ENCODE peak calls at places on chromosomes 1 and 21, in eight cellular contexts. One of them, this sample, is unnamed. For H3K9me3, the result is how much of the 10 kb centered on the place peaks cover.

GRCh38 chr1:222914861-222915632 is 100.2 kb downstream of the DISP1 start:
- DNase-seq in A549: peak
- DNase-seq in H1: no peak
- DNase-seq in tibial nerve: no peak
- DNase-seq in sigmoid colon: no peak
- DNase-seq in stomach: no peak
- DNase-seq in HepG2: no peak
- DNase-seq in suprapubic skin: no peak
- DNase-seq in this sample: no peak

GRCh38 chr1:101567582-101568189 is 330.9 kb downstream of the S1PR1 start:
- DNase-seq in A549: peak
- DNase-seq in H1: no peak
- DNase-seq in tibial nerve: no peak
- DNase-seq in sigmoid colon: no peak
- DNase-seq in stomach: peak
- DNase-seq in HepG2: peak
- DNase-seq in suprapubic skin: no peak
- DNase-seq in this sample: no peak

GRCh38 chr1:110003747-110004428 is 19.3 kb downstream of the AHCYL1 start:
- DNase-seq in A549: peak
- DNase-seq in H1: no peak
- DNase-seq in tibial nerve: peak
- DNase-seq in sigmoid colon: peak
- DNase-seq in stomach: peak
- DNase-seq in HepG2: peak
- DNase-seq in suprapubic skin: peak
- DNase-seq in this sample: no peak

GRCh38 chr1:12179111-12179519 is 12.3 kb downstream of the TNFRSF1B start:
- DNase-seq in A549: no peak
- DNase-seq in H1: no peak
- DNase-seq in tibial nerve: no peak
- DNase-seq in sigmoid colon: no peak
- DNase-seq in stomach: no peak
- DNase-seq in HepG2: peak
- DNase-seq in suprapubic skin: no peak
- DNase-seq in this sample: no peak

GRCh38 chr1:21254335-21254951 is 35.8 kb downstream of the ECE1 start:
- DNase-seq in A549: no peak
- DNase-seq in H1: no peak
- DNase-seq in tibial nerve: peak
- DNase-seq in sigmoid colon: peak
- DNase-seq in stomach: no peak
- DNase-seq in HepG2: no peak
- DNase-seq in suprapubic skin: no peak
- DNase-seq in this sample: no peak

GRCh38 chr1:44660176-44660575 is 14.1 kb downstream of the TMEM53 start:
- DNase-seq in A549: no peak
- DNase-seq in H1: no peak
- DNase-seq in tibial nerve: no peak
- DNase-seq in sigmoid colon: peak
- DNase-seq in stomach: peak
- DNase-seq in HepG2: no peak
- DNase-seq in suprapubic skin: no peak
- DNase-seq in this sample: no peak

GRCh38 chr1:33370286-33370685 is 49.4 kb upstream of the A3GALT2 start:
- DNase-seq in A549: no peak
- DNase-seq in H1: no peak
- DNase-seq in tibial nerve: no peak
- DNase-seq in sigmoid colon: no peak
- DNase-seq in stomach: no peak
- DNase-seq in HepG2: no peak
- DNase-seq in suprapubic skin: peak
- DNase-seq in this sample: no peak

GRCh38 chr1:36350659-36351171 is 27.3 kb upstream of the EVA1B start:
- DNase-seq in A549: peak
- DNase-seq in H1: no peak
- DNase-seq in tibial nerve: no peak
- DNase-seq in sigmoid colon: peak
- DNase-seq in stomach: no peak
- DNase-seq in HepG2: no peak
- DNase-seq in suprapubic skin: no peak
- DNase-seq in this sample: no peak

GRCh38 chr21:29098156-29098555 is 24.7 kb upstream of the CCT8 start:
- DNase-seq in A549: no peak
- DNase-seq in H1: no peak
- DNase-seq in tibial nerve: no peak
- DNase-seq in sigmoid colon: no peak
- DNase-seq in stomach: no peak
- DNase-seq in HepG2: no peak
- DNase-seq in suprapubic skin: no peak
- DNase-seq in this sample: no peak

GRCh38 chr1:55699151-55699695 is 484.1 kb upstream of the USP24 start:
- DNase-seq in A549: peak
- DNase-seq in H1: no peak
- DNase-seq in tibial nerve: no peak
- DNase-seq in sigmoid colon: no peak
- DNase-seq in stomach: no peak
- DNase-seq in HepG2: no peak
- DNase-seq in suprapubic skin: no peak
- DNase-seq in this sample: no peak

GRCh38 chr1:232174306-232174705 is 455.6 kb downstream of the SIPA1L2 start:
- DNase-seq in A549: no peak
- DNase-seq in H1: no peak
- DNase-seq in tibial nerve: no peak
- DNase-seq in sigmoid colon: no peak
- DNase-seq in stomach: no peak
- DNase-seq in HepG2: no peak
- DNase-seq in suprapubic skin: no peak
- DNase-seq in this sample: peak

GRCh38 chr1:153541641-153542569 is 1.2 kb upstream of the S100A5 start:
- DNase-seq in A549: no peak
- DNase-seq in H1: no peak
- DNase-seq in tibial nerve: no peak
- DNase-seq in sigmoid colon: no peak
- DNase-seq in stomach: no peak
- DNase-seq in HepG2: no peak
- DNase-seq in suprapubic skin: no peak
- DNase-seq in this sample: no peak

GRCh38 chr1:185567006-185567405 is 167.2 kb upstream of the HMCN1 start:
- DNase-seq in A549: peak
- DNase-seq in H1: no peak
- DNase-seq in tibial nerve: no peak
- DNase-seq in sigmoid colon: no peak
- DNase-seq in stomach: no peak
- DNase-seq in HepG2: no peak
- DNase-seq in suprapubic skin: no peak
- DNase-seq in this sample: no peak

GRCh38 chr1:165419839-165420238 is 25.1 kb downstream of the RXRG start:
- DNase-seq in A549: no peak
- DNase-seq in H1: no peak
- DNase-seq in tibial nerve: no peak
- DNase-seq in sigmoid colon: no peak
- DNase-seq in stomach: no peak
- DNase-seq in HepG2: no peak
- DNase-seq in suprapubic skin: no peak
- DNase-seq in this sample: no peak

DNA sequence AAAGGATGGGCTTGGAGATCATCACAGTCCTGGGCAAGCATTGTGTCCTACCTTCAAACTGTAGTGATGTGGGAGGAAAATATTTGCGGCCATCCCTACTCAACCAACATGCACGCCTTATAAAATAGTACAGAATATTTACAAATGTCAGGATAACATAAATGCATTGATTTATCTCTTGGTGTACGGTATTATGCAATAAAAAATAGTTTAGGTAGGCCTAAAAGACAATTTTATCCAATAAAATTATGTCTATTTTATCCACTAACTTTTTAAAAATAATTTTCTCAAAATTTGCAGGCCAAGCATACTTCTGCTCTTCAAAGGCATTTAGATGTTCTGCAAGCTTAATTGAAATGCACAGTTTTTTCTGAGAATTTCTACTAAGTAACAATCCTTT is at the start of gene OR2T1:
- DNase-seq in A549: no peak
- DNase-seq in H1: no peak
- DNase-seq in tibial nerve: no peak
- DNase-seq in sigmoid colon: no peak
- DNase-seq in stomach: no peak
- DNase-seq in HepG2: no peak
- DNase-seq in suprapubic skin: no peak
- DNase-seq in this sample: no peak
- H3K9me3 ChIP-seq in A549: under half
- H3K9me3 ChIP-seq in H1: half or more
- H3K9me3 ChIP-seq in tibial nerve: under half
- H3K9me3 ChIP-seq in sigmoid colon: under half
- H3K9me3 ChIP-seq in stomach: under half
- H3K9me3 ChIP-seq in HepG2: under half
- H3K9me3 ChIP-seq in suprapubic skin: under half
- H3K9me3 ChIP-seq in this sample: under half

GRCh38 chr1:245154429-245155185 is at the start of gene KIF26B:
- DNase-seq in A549: peak
- DNase-seq in H1: no peak
- DNase-seq in tibial nerve: no peak
- DNase-seq in sigmoid colon: no peak
- DNase-seq in stomach: no peak
- DNase-seq in HepG2: peak
- DNase-seq in suprapubic skin: no peak
- DNase-seq in this sample: no peak

GRCh38 chr1:245156736-245157505 is 2.1 kb downstream of the KIF26B start:
- DNase-seq in A549: no peak
- DNase-seq in H1: no peak
- DNase-seq in tibial nerve: no peak
- DNase-seq in sigmoid colon: no peak
- DNase-seq in stomach: peak
- DNase-seq in HepG2: peak
- DNase-seq in suprapubic skin: no peak
- DNase-seq in this sample: no peak

GRCh38 chr1:245153645-245154428 is 948 bp upstream of the KIF26B start:
- DNase-seq in A549: peak
- DNase-seq in H1: no peak
- DNase-seq in tibial nerve: no peak
- DNase-seq in sigmoid colon: no peak
- DNase-seq in stomach: no peak
- DNase-seq in HepG2: no peak
- DNase-seq in suprapubic skin: no peak
- DNase-seq in this sample: no peak

GRCh38 chr1:245155186-245156040 is 628 bp downstream of the KIF26B start:
- DNase-seq in A549: peak
- DNase-seq in H1: no peak
- DNase-seq in tibial nerve: no peak
- DNase-seq in sigmoid colon: no peak
- DNase-seq in stomach: no peak
- DNase-seq in HepG2: no peak
- DNase-seq in suprapubic skin: no peak
- DNase-seq in this sample: no peak

DNA sequence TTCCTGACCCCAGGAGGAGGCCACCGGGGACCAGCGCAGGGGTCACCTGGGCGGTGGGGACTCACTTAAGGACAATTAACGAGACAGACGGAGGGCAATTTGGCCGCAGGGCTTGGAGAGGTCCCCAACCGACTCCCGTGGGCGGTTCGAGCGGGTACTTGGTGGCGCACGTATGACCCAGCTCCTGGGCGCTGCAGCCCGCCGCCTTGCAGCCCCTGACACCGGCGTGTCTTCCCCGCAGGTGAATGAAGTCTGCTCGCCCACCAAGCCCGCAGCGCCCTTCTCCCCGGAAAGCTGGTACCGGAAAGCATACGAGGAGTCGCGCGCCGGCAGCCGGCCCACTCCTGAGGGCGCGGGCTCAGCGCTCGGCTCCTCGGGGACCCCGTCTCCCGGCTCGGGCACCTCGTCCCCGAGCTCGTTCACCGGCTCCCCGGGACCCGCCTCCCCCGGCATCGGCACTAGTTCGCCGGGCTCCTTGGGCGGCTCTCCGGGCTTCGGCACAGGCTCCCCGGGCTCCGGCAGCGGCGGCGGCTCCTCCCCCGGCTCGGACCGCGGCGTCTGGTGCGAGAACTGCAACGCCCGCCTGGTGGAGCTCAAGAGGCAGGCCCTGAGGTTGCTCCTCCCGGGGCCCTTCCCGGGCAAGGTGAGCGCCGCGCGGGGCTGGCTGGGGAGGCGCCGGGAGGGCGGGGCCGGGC is 1.4 kb downstream of the KIF26B start:
- DNase-seq in A549: peak
- DNase-seq in H1: peak
- DNase-seq in tibial nerve: peak
- DNase-seq in sigmoid colon: peak
- DNase-seq in stomach: peak
- DNase-seq in HepG2: peak
- DNase-seq in suprapubic skin: peak
- DNase-seq in this sample: no peak
- TF ChIP-seq POLR2A in A549: no peak
- TF ChIP-seq POLR2A in H1: no peak
- TF ChIP-seq POLR2A in tibial nerve: no peak
- TF ChIP-seq POLR2A in sigmoid colon: no peak
- TF ChIP-seq POLR2A in stomach: no peak
- TF ChIP-seq POLR2A in HepG2: no peak
- TF ChIP-seq POLR2A in suprapubic skin: no peak
- TF ChIP-seq POLR2A in this sample: no peak

DNA sequence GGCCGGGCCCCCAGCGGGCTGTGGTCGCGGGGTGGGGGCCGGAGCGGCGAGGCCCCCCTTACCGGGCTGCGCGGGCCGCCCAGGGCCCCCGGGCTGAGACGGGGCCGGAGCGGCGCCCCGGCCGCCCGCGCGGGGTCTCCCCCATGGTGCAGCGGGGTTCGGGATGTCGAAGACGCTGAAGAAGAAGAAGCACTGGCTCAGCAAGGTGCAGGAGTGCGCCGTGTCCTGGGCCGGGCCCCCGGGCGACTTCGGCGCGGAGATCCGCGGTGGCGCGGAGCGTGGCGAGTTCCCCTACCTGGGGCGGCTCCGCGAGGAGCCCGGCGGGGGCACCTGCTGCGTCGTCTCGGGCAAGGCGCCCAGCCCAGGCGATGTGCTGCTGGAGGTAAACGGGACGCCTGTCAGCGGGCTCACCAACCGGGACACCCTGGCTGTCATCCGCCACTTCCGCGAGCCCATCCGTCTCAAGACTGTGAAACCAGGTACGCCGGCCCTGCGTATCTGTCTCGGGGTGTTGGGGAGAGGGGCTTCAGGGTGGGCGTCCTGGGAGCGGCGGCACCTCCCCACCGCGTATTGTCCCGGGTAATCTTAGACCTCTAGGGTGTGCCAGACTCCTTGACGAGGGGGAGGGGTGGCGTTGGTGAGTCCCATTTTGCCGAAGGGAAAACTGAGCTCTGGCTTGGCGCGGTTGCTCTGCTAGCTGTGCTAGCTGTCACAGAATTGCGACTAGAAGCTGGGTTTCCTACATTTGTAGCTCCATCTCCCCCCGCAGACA is 742 bp downstream of the MAGI3 start:
- DNase-seq in A549: peak
- DNase-seq in H1: no peak
- DNase-seq in tibial nerve: peak
- DNase-seq in sigmoid colon: peak
- DNase-seq in stomach: peak
- DNase-seq in HepG2: no peak
- DNase-seq in suprapubic skin: peak
- DNase-seq in this sample: no peak
- TF ChIP-seq EP300 in A549: no peak
- TF ChIP-seq EP300 in H1: no peak
- TF ChIP-seq EP300 in tibial nerve: no peak
- TF ChIP-seq EP300 in sigmoid colon: no peak
- TF ChIP-seq EP300 in stomach: no peak
- TF ChIP-seq EP300 in HepG2: no peak
- TF ChIP-seq EP300 in suprapubic skin: no peak
- TF ChIP-seq EP300 in this sample: no peak

GRCh38 chr21:8989261-8989882 is 1532.0 kb upstream of the TPTE start:
- DNase-seq in A549: peak
- DNase-seq in H1: no peak
- DNase-seq in tibial nerve: no peak
- DNase-seq in sigmoid colon: no peak
- DNase-seq in stomach: no peak
- DNase-seq in HepG2: peak
- DNase-seq in suprapubic skin: no peak
- DNase-seq in this sample: peak
- H3K9me3 ChIP-seq in A549: under half
- H3K9me3 ChIP-seq in H1: half or more
- H3K9me3 ChIP-seq in tibial nerve: under half
- H3K9me3 ChIP-seq in sigmoid colon: under half
- H3K9me3 ChIP-seq in stomach: half or more
- H3K9me3 ChIP-seq in HepG2: half or more
- H3K9me3 ChIP-seq in suprapubic skin: under half
- H3K9me3 ChIP-seq in this sample: under half

This sample was measured in esophagus muscularis mucosa.